ENCODE peak calls at places on chromosomes 11 and 22, in five cellular contexts. M is Right ventricle myocardium superior; R is adrenal gland; B is ELF-1; E is activated CD8-positive, alpha-beta memory T cell treated with anti-CD3 and anti-CD28 coated beads, Interleukin-2, amount 50 U/mL, for 48 hours. A is an unnamed sample.

GRCh38 chr11:66687831-66688281 is 10.2 kb upstream of the RBM4B start:
- DNase-seq in M (no peak), R (peak; percentile 12), B (no peak), E (no peak), A (no peak)

GRCh38 chr11:45803981-45804805 is 756 bp upstream of the SLC35C1 start:
- DNase-seq in M (peak; percentile 92), R (peak; percentile 79), B (peak; percentile 60), E (peak; percentile 87), A (peak; percentile 53)

GRCh38 chr11:128471138-128471661 is 116.2 kb downstream of the ETS1 start:
- DNase-seq in M (peak; percentile 46), R (no peak), B (no peak), E (no peak), A (no peak)

GRCh38 chr22:36467042-36467810 is 14.2 kb downstream of the TXN2 start:
- DNase-seq in M (peak; percentile 83), R (no peak), B (no peak), E (no peak), A (peak; percentile 88)

GRCh38 chr22:46377566-46378498 is 42.3 kb downstream of the TRMU start:
- DNase-seq in M (no peak), R (peak; percentile 93), B (peak; percentile 95), E (no peak), A (no peak)

GRCh38 chr11:33179431-33179830 is 18.2 kb upstream of the CSTF3 start:
- DNase-seq in M (no peak), R (no peak), B (no peak), E (no peak), A (no peak)

GRCh38 chr11:62061356-62062222 is 62.2 kb upstream of the INCENP start:
- DNase-seq in M (no peak), R (no peak), B (no peak), E (no peak), A (no peak)

GRCh38 chr22:31122532-31123291 is at the start of gene INPP5J:
- DNase-seq in M (peak; percentile 72), R (peak; percentile 75), B (peak; percentile 61), E (no peak), A (peak; percentile 24)

GRCh38 chr11:29183301-29183700 is 833.5 kb downstream of the KCNA4 start:
- DNase-seq in M (no peak), R (no peak), B (no peak), E (no peak), A (no peak)